ENCODE peak calls at places on chromosomes 11 and 22, in six cellular contexts. One of them, this sample, is unnamed.

GRCh38 chr11:45289369-45289768 is 3.2 kb upstream of the SYT13 start:
- DNase-seq in GM06990: no peak
- DNase-seq in choroid plexus epithelial cell: peak; percentile 68
- DNase-seq in fibroblast of mammary gland: peak; percentile 83
- DNase-seq in sigmoid colon: no peak
- DNase-seq in AG04449: no peak
- DNase-seq in this sample: no peak

GRCh38 chr22:39090426-39091064 is 6.5 kb upstream of the APOBEC3H start:
- DNase-seq in GM06990: no peak
- DNase-seq in choroid plexus epithelial cell: no peak
- DNase-seq in fibroblast of mammary gland: no peak
- DNase-seq in sigmoid colon: no peak
- DNase-seq in AG04449: no peak
- DNase-seq in this sample: no peak

GRCh38 chr11:85783758-85784157 is 27.2 kb downstream of the SYTL2 start:
- DNase-seq in GM06990: no peak
- DNase-seq in choroid plexus epithelial cell: no peak
- DNase-seq in fibroblast of mammary gland: no peak
- DNase-seq in sigmoid colon: no peak
- DNase-seq in AG04449: no peak
- DNase-seq in this sample: no peak

GRCh38 chr11:74683279-74683871 is 47.9 kb downstream of the CHRDL2 start:
- DNase-seq in GM06990: no peak
- DNase-seq in choroid plexus epithelial cell: no peak
- DNase-seq in fibroblast of mammary gland: no peak
- DNase-seq in sigmoid colon: peak; percentile 66
- DNase-seq in AG04449: no peak
- DNase-seq in this sample: no peak

GRCh38 chr22:49788492-49788891 is 39.2 kb downstream of the BRD1 start:
- DNase-seq in GM06990: no peak
- DNase-seq in choroid plexus epithelial cell: peak; percentile 25
- DNase-seq in fibroblast of mammary gland: peak; percentile 30
- DNase-seq in sigmoid colon: peak; percentile 85
- DNase-seq in AG04449: no peak
- DNase-seq in this sample: peak; percentile 71

GRCh38 chr11:19382131-19382611 is 141.4 kb upstream of the E2F8 start:
- DNase-seq in GM06990: no peak
- DNase-seq in choroid plexus epithelial cell: no peak
- DNase-seq in fibroblast of mammary gland: no peak
- DNase-seq in sigmoid colon: no peak
- DNase-seq in AG04449: no peak
- DNase-seq in this sample: no peak

GRCh38 chr11:119889728-119890280 is 160.8 kb upstream of the NECTIN1 start:
- DNase-seq in GM06990: no peak
- DNase-seq in choroid plexus epithelial cell: no peak
- DNase-seq in fibroblast of mammary gland: no peak
- DNase-seq in sigmoid colon: no peak
- DNase-seq in AG04449: no peak
- DNase-seq in this sample: no peak

GRCh38 chr11:74839971-74840370 is 91.3 kb downstream of the RNF169 start:
- DNase-seq in GM06990: no peak
- DNase-seq in choroid plexus epithelial cell: no peak
- DNase-seq in fibroblast of mammary gland: peak; percentile 35
- DNase-seq in sigmoid colon: no peak
- DNase-seq in AG04449: no peak
- DNase-seq in this sample: no peak

GRCh38 chr11:65425971-65426838 is 3.6 kb downstream of the NEAT1 start:
- DNase-seq in GM06990: peak; percentile 54
- DNase-seq in choroid plexus epithelial cell: peak; percentile 82
- DNase-seq in fibroblast of mammary gland: peak; percentile 84
- DNase-seq in sigmoid colon: peak; percentile 52
- DNase-seq in AG04449: no peak
- DNase-seq in this sample: peak; percentile 41

GRCh38 chr22:25637672-25638071 is 73.2 kb downstream of the GRK3 start:
- DNase-seq in GM06990: no peak
- DNase-seq in choroid plexus epithelial cell: no peak
- DNase-seq in fibroblast of mammary gland: no peak
- DNase-seq in sigmoid colon: no peak
- DNase-seq in AG04449: no peak
- DNase-seq in this sample: no peak

GRCh38 chr11:69054397-69055211 is 5.9 kb downstream of the TPCN2 start:
- DNase-seq in GM06990: no peak
- DNase-seq in choroid plexus epithelial cell: no peak
- DNase-seq in fibroblast of mammary gland: no peak
- DNase-seq in sigmoid colon: no peak
- DNase-seq in AG04449: no peak
- DNase-seq in this sample: no peak

GRCh38 chr11:111069076-111069475 is 176.4 kb upstream of the POU2AF2 start:
- DNase-seq in GM06990: no peak
- DNase-seq in choroid plexus epithelial cell: peak; percentile 95
- DNase-seq in fibroblast of mammary gland: peak; percentile 69
- DNase-seq in sigmoid colon: no peak
- DNase-seq in AG04449: no peak
- DNase-seq in this sample: no peak

GRCh38 chr11:11987503-11988022 is 20.9 kb downstream of the DKK3 start:
- DNase-seq in GM06990: no peak
- DNase-seq in choroid plexus epithelial cell: peak; percentile 67
- DNase-seq in fibroblast of mammary gland: peak; percentile 54
- DNase-seq in sigmoid colon: no peak
- DNase-seq in AG04449: no peak
- DNase-seq in this sample: no peak

GRCh38 chr11:121652982-121653381 is 200.2 kb upstream of the SORL1-AS1 start:
- DNase-seq in GM06990: no peak
- DNase-seq in choroid plexus epithelial cell: peak; percentile 54
- DNase-seq in fibroblast of mammary gland: peak; percentile 49
- DNase-seq in sigmoid colon: no peak
- DNase-seq in AG04449: no peak
- DNase-seq in this sample: no peak

GRCh38 chr11:35131760-35132159 is 7.2 kb upstream of the CD44 start:
- DNase-seq in GM06990: no peak
- DNase-seq in choroid plexus epithelial cell: no peak
- DNase-seq in fibroblast of mammary gland: no peak
- DNase-seq in sigmoid colon: no peak
- DNase-seq in AG04449: no peak
- DNase-seq in this sample: no peak

GRCh38 chr11:118241191-118242098 is 10.7 kb downstream of the MPZL3 start:
- DNase-seq in GM06990: peak; percentile 62
- DNase-seq in choroid plexus epithelial cell: no peak
- DNase-seq in fibroblast of mammary gland: no peak
- DNase-seq in sigmoid colon: no peak
- DNase-seq in AG04449: no peak
- DNase-seq in this sample: no peak

GRCh38 chr11:62081378-62082291 is 42.2 kb upstream of the INCENP start:
- DNase-seq in GM06990: peak; percentile 62
- DNase-seq in choroid plexus epithelial cell: peak; percentile 80
- DNase-seq in fibroblast of mammary gland: peak; percentile 70
- DNase-seq in sigmoid colon: peak; percentile 89
- DNase-seq in AG04449: no peak
- DNase-seq in this sample: peak; percentile 82

GRCh38 chr11:70942593-70942992 is 309.8 kb downstream of the SHANK2 start:
- DNase-seq in GM06990: no peak
- DNase-seq in choroid plexus epithelial cell: peak; percentile 7
- DNase-seq in fibroblast of mammary gland: peak; percentile 12
- DNase-seq in sigmoid colon: no peak
- DNase-seq in AG04449: no peak
- DNase-seq in this sample: no peak

GRCh38 chr11:66855574-66856495 is 1.0 kb upstream of the LRFN4 start:
- DNase-seq in GM06990: peak; percentile 92
- DNase-seq in choroid plexus epithelial cell: peak; percentile 92
- DNase-seq in fibroblast of mammary gland: peak; percentile 86
- DNase-seq in sigmoid colon: peak; percentile 96
- DNase-seq in AG04449: no peak
- DNase-seq in this sample: peak; percentile 92

GRCh38 chr22:23817146-23817545 is 21.7 kb downstream of the DERL3 start:
- DNase-seq in GM06990: no peak
- DNase-seq in choroid plexus epithelial cell: no peak
- DNase-seq in fibroblast of mammary gland: no peak
- DNase-seq in sigmoid colon: no peak
- DNase-seq in AG04449: no peak
- DNase-seq in this sample: no peak
- H3K4me3 ChIP-seq in GM06990: no peak overlapping the region
- H3K4me3 ChIP-seq in choroid plexus epithelial cell: no peak overlapping the region
- H3K4me3 ChIP-seq in fibroblast of mammary gland: no peak overlapping the region
- H3K4me3 ChIP-seq in sigmoid colon: no peak overlapping the region
- H3K4me3 ChIP-seq in AG04449: no peak overlapping the region
- H3K4me3 ChIP-seq in this sample: no peak overlapping the region

GRCh38 chr11:108871152-108871551 is 206.3 kb downstream of the DDX10 start:
- DNase-seq in GM06990: no peak
- DNase-seq in choroid plexus epithelial cell: peak; percentile 88
- DNase-seq in fibroblast of mammary gland: peak; percentile 72
- DNase-seq in sigmoid colon: no peak
- DNase-seq in AG04449: no peak
- DNase-seq in this sample: peak; percentile 33
- H3K4me3 ChIP-seq in GM06990: no peak overlapping the region
- H3K4me3 ChIP-seq in choroid plexus epithelial cell: no peak overlapping the region
- H3K4me3 ChIP-seq in fibroblast of mammary gland: no peak overlapping the region
- H3K4me3 ChIP-seq in sigmoid colon: no peak overlapping the region
- H3K4me3 ChIP-seq in AG04449: no peak overlapping the region
- H3K4me3 ChIP-seq in this sample: no peak overlapping the region

GRCh38 chr11:128302425-128303186 is 284.8 kb downstream of the ETS1 start:
- DNase-seq in GM06990: peak; percentile 57
- DNase-seq in choroid plexus epithelial cell: no peak
- DNase-seq in fibroblast of mammary gland: no peak
- DNase-seq in sigmoid colon: no peak
- DNase-seq in AG04449: no peak
- DNase-seq in this sample: no peak
- H3K4me3 ChIP-seq in GM06990: no peak overlapping the region
- H3K4me3 ChIP-seq in choroid plexus epithelial cell: no peak overlapping the region
- H3K4me3 ChIP-seq in fibroblast of mammary gland: no peak overlapping the region
- H3K4me3 ChIP-seq in sigmoid colon: no peak overlapping the region
- H3K4me3 ChIP-seq in AG04449: no peak overlapping the region
- H3K4me3 ChIP-seq in this sample: no peak overlapping the region

DNA sequence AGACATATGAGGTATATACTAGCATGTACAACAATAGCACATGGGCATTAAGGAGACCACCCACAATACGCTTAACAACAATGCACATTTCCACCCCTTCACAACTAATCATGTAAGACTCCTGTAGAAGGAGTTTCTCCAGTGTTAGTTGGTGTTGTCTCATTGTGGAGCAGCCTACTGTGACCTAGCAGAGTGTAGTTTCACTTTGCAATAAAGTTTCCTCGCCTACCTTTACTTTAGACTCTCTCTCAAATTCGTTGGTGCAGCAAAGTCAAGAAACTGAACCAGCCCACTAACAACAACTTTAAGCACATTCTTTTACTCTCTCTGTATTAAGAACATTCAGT is 863.6 kb downstream of the FAM181B start:
- DNase-seq in GM06990: no peak
- DNase-seq in choroid plexus epithelial cell: peak; percentile 6
- DNase-seq in fibroblast of mammary gland: no peak
- DNase-seq in sigmoid colon: no peak
- DNase-seq in AG04449: no peak
- DNase-seq in this sample: no peak
- H3K4me3 ChIP-seq in GM06990: peak overlapping the region; percentile 16
- H3K4me3 ChIP-seq in choroid plexus epithelial cell: no peak overlapping the region
- H3K4me3 ChIP-seq in fibroblast of mammary gland: no peak overlapping the region
- H3K4me3 ChIP-seq in sigmoid colon: no peak overlapping the region
- H3K4me3 ChIP-seq in AG04449: no peak overlapping the region
- H3K4me3 ChIP-seq in this sample: no peak overlapping the region

DNA sequence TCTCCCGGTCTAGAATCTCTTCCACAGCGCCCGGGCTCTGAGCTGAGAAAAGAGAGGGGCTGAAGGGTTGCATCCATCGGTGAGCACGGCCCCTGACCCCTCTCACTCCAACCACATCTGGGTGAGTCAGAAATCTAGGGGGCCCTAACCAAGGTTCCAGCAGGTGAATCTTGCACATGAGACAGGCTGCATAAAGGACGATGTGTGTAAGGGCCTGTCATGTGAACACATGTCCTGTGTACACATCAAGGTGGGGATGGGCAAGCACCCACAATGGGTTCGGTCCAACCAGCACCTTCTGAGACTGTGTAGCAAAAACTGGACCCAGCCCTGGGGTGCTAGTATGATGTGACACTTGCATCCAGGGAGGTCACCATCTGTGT is 1.2 kb downstream of the BET1L start:
- DNase-seq in GM06990: no peak
- DNase-seq in choroid plexus epithelial cell: no peak
- DNase-seq in fibroblast of mammary gland: no peak
- DNase-seq in sigmoid colon: peak; percentile 62
- DNase-seq in AG04449: no peak
- DNase-seq in this sample: no peak
- H3K4me3 ChIP-seq in GM06990: peak overlapping the region; percentile 96
- H3K4me3 ChIP-seq in choroid plexus epithelial cell: peak overlapping the region; percentile 96
- H3K4me3 ChIP-seq in fibroblast of mammary gland: peak overlapping the region; percentile 95
- H3K4me3 ChIP-seq in sigmoid colon: peak overlapping the region; percentile 85
- H3K4me3 ChIP-seq in AG04449: peak overlapping the region; percentile 96
- H3K4me3 ChIP-seq in this sample: peak overlapping the region; percentile 99

GRCh38 chr22:46773074-46773473 is 10.6 kb downstream of the TBC1D22A start:
- DNase-seq in GM06990: no peak
- DNase-seq in choroid plexus epithelial cell: no peak
- DNase-seq in fibroblast of mammary gland: no peak
- DNase-seq in sigmoid colon: no peak
- DNase-seq in AG04449: no peak
- DNase-seq in this sample: no peak
- H3K4me3 ChIP-seq in GM06990: peak overlapping the region; percentile 11
- H3K4me3 ChIP-seq in choroid plexus epithelial cell: no peak overlapping the region
- H3K4me3 ChIP-seq in fibroblast of mammary gland: no peak overlapping the region
- H3K4me3 ChIP-seq in sigmoid colon: no peak overlapping the region
- H3K4me3 ChIP-seq in AG04449: no peak overlapping the region
- H3K4me3 ChIP-seq in this sample: no peak overlapping the region

DNA sequence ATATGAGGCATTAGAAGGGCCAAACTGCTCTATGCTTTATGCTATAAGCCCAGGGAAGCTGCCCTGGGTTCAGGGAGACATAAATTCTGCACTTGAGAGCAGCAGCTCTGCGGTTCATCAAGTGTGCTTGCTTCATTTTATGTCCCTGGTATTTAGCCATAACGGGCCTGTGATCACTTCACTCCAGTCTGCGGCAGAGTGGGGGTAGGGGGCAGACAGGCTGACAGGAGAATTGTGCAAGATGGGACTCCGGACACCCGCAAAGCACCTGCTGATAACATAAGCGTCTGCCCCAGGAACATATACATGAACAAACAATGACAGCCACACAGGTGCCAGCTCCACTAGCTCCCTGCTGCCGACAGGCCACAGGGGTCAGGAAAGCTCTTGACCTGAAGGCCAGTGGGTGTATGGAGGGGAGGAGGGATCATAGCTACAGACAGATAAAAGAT is 56.1 kb downstream of the SMCO4 start:
- DNase-seq in GM06990: no peak
- DNase-seq in choroid plexus epithelial cell: peak; percentile 38
- DNase-seq in fibroblast of mammary gland: no peak
- DNase-seq in sigmoid colon: peak; percentile 68
- DNase-seq in AG04449: no peak
- DNase-seq in this sample: peak; percentile 81
- H3K4me3 ChIP-seq in GM06990: no peak overlapping the region
- H3K4me3 ChIP-seq in choroid plexus epithelial cell: no peak overlapping the region
- H3K4me3 ChIP-seq in fibroblast of mammary gland: no peak overlapping the region
- H3K4me3 ChIP-seq in sigmoid colon: no peak overlapping the region
- H3K4me3 ChIP-seq in AG04449: no peak overlapping the region
- H3K4me3 ChIP-seq in this sample: no peak overlapping the region